ENCODE peak calls at places on chromosomes 13 and 19, in nine cellular contexts. One of them, this sample, is unnamed.

GRCh38 chr19:48715681-48716171 is 3.8 kb downstream of the MAMSTR start:
- DNase-seq in cardiac fibroblast: no peak
- DNase-seq in hepatocyte: peak; percentile 25
- DNase-seq in thoracic aorta: no peak
- DNase-seq in dermis microvascular lymphatic vessel endothelial cell: no peak
- DNase-seq in T-cell: no peak
- DNase-seq in activated gamma-delta T cell treated with anti-CD3 and anti-CD28 coated beads, Interleukin-2, amount 50 U/mL, for 16 hours: no peak
- DNase-seq in HuH-7: no peak
- DNase-seq in heart right ventricle: no peak
- DNase-seq in this sample: no peak

GRCh38 chr13:24263652-24264051 is 45.7 kb upstream of the C1QTNF9 start:
- DNase-seq in cardiac fibroblast: peak; percentile 61
- DNase-seq in hepatocyte: no peak
- DNase-seq in thoracic aorta: no peak
- DNase-seq in dermis microvascular lymphatic vessel endothelial cell: no peak
- DNase-seq in T-cell: no peak
- DNase-seq in activated gamma-delta T cell treated with anti-CD3 and anti-CD28 coated beads, Interleukin-2, amount 50 U/mL, for 16 hours: no peak
- DNase-seq in HuH-7: no peak
- DNase-seq in heart right ventricle: no peak
- DNase-seq in this sample: no peak

GRCh38 chr13:94712812-94713555 is 639 bp upstream of the SOX21 start:
- DNase-seq in cardiac fibroblast: peak; percentile 74
- DNase-seq in hepatocyte: peak; percentile 73
- DNase-seq in thoracic aorta: no peak
- DNase-seq in dermis microvascular lymphatic vessel endothelial cell: peak; percentile 78
- DNase-seq in T-cell: no peak
- DNase-seq in activated gamma-delta T cell treated with anti-CD3 and anti-CD28 coated beads, Interleukin-2, amount 50 U/mL, for 16 hours: no peak
- DNase-seq in HuH-7: no peak
- DNase-seq in heart right ventricle: no peak
- DNase-seq in this sample: no peak

GRCh38 chr19:45758921-45759320 is 10.1 kb downstream of the SIX5 start:
- DNase-seq in cardiac fibroblast: no peak
- DNase-seq in hepatocyte: no peak
- DNase-seq in thoracic aorta: no peak
- DNase-seq in dermis microvascular lymphatic vessel endothelial cell: no peak
- DNase-seq in T-cell: no peak
- DNase-seq in activated gamma-delta T cell treated with anti-CD3 and anti-CD28 coated beads, Interleukin-2, amount 50 U/mL, for 16 hours: no peak
- DNase-seq in HuH-7: no peak
- DNase-seq in heart right ventricle: no peak
- DNase-seq in this sample: no peak

GRCh38 chr13:112079696-112080095 is 12.7 kb downstream of the SOX1 start:
- DNase-seq in cardiac fibroblast: peak; percentile 5
- DNase-seq in hepatocyte: no peak
- DNase-seq in thoracic aorta: no peak
- DNase-seq in dermis microvascular lymphatic vessel endothelial cell: no peak
- DNase-seq in T-cell: no peak
- DNase-seq in activated gamma-delta T cell treated with anti-CD3 and anti-CD28 coated beads, Interleukin-2, amount 50 U/mL, for 16 hours: no peak
- DNase-seq in HuH-7: no peak
- DNase-seq in heart right ventricle: no peak
- DNase-seq in this sample: no peak

GRCh38 chr13:44267966-44268365 is 105.7 kb upstream of the SERP2 start:
- DNase-seq in cardiac fibroblast: peak; percentile 91
- DNase-seq in hepatocyte: no peak
- DNase-seq in thoracic aorta: no peak
- DNase-seq in dermis microvascular lymphatic vessel endothelial cell: no peak
- DNase-seq in T-cell: no peak
- DNase-seq in activated gamma-delta T cell treated with anti-CD3 and anti-CD28 coated beads, Interleukin-2, amount 50 U/mL, for 16 hours: no peak
- DNase-seq in HuH-7: no peak
- DNase-seq in heart right ventricle: no peak
- DNase-seq in this sample: no peak

GRCh38 chr19:36115453-36116343 is at the start of gene TBCB:
- DNase-seq in cardiac fibroblast: peak; percentile 46
- DNase-seq in hepatocyte: no peak
- DNase-seq in thoracic aorta: peak; percentile 42
- DNase-seq in dermis microvascular lymphatic vessel endothelial cell: no peak
- DNase-seq in T-cell: no peak
- DNase-seq in activated gamma-delta T cell treated with anti-CD3 and anti-CD28 coated beads, Interleukin-2, amount 50 U/mL, for 16 hours: peak; percentile 86
- DNase-seq in HuH-7: no peak
- DNase-seq in heart right ventricle: peak; percentile 87
- DNase-seq in this sample: peak; percentile 90

GRCh38 chr19:8377598-8377997 is 12.6 kb upstream of the RAB11B start:
- DNase-seq in cardiac fibroblast: no peak
- DNase-seq in hepatocyte: no peak
- DNase-seq in thoracic aorta: no peak
- DNase-seq in dermis microvascular lymphatic vessel endothelial cell: no peak
- DNase-seq in T-cell: no peak
- DNase-seq in activated gamma-delta T cell treated with anti-CD3 and anti-CD28 coated beads, Interleukin-2, amount 50 U/mL, for 16 hours: no peak
- DNase-seq in HuH-7: no peak
- DNase-seq in heart right ventricle: no peak
- DNase-seq in this sample: no peak

GRCh38 chr19:7654401-7654800 is 14.4 kb upstream of the RETN start:
- DNase-seq in cardiac fibroblast: no peak
- DNase-seq in hepatocyte: no peak
- DNase-seq in thoracic aorta: no peak
- DNase-seq in dermis microvascular lymphatic vessel endothelial cell: no peak
- DNase-seq in T-cell: no peak
- DNase-seq in activated gamma-delta T cell treated with anti-CD3 and anti-CD28 coated beads, Interleukin-2, amount 50 U/mL, for 16 hours: no peak
- DNase-seq in HuH-7: no peak
- DNase-seq in heart right ventricle: no peak
- DNase-seq in this sample: no peak

This sample was measured in T-helper 1 cell.